ENCODE peak calls at places on chromosomes 12 and 14, in nine cellular contexts. One of them, this sample, is unnamed.

GRCh38 chr12:67269632-67270578 is 747 bp downstream of the CAND1 start:
- DNase-seq in psoas muscle: peak; percentile 76
- DNase-seq in NB4: peak; percentile 60
- DNase-seq in gastrocnemius medialis: no peak
- DNase-seq in fibroblast of mammary gland: no peak
- DNase-seq in body of pancreas: peak; percentile 53
- DNase-seq in coronary artery: peak; percentile 80
- DNase-seq in ovary: peak; percentile 54
- DNase-seq in PC-3: peak; percentile 33
- DNase-seq in this sample: peak; percentile 44

GRCh38 chr14:51236314-51236713 is 3.7 kb upstream of the TMX1 start:
- DNase-seq in psoas muscle: no peak
- DNase-seq in NB4: peak; percentile 91
- DNase-seq in gastrocnemius medialis: no peak
- DNase-seq in fibroblast of mammary gland: peak; percentile 71
- DNase-seq in body of pancreas: no peak
- DNase-seq in coronary artery: no peak
- DNase-seq in ovary: no peak
- DNase-seq in PC-3: peak; percentile 55
- DNase-seq in this sample: peak; percentile 37

GRCh38 chr12:12327802-12328201 is 22.2 kb downstream of the MANSC1 start:
- DNase-seq in psoas muscle: no peak
- DNase-seq in NB4: peak; percentile 72
- DNase-seq in gastrocnemius medialis: no peak
- DNase-seq in fibroblast of mammary gland: peak; percentile 76
- DNase-seq in body of pancreas: no peak
- DNase-seq in coronary artery: no peak
- DNase-seq in ovary: no peak
- DNase-seq in PC-3: peak; percentile 68
- DNase-seq in this sample: peak; percentile 75

GRCh38 chr12:30691122-30691879 is 4.4 kb downstream of the IPO8 start:
- DNase-seq in psoas muscle: peak; percentile 61
- DNase-seq in NB4: peak; percentile 22
- DNase-seq in gastrocnemius medialis: peak; percentile 74
- DNase-seq in fibroblast of mammary gland: peak; percentile 90
- DNase-seq in body of pancreas: no peak
- DNase-seq in coronary artery: no peak
- DNase-seq in ovary: peak; percentile 28
- DNase-seq in PC-3: peak; percentile 69
- DNase-seq in this sample: peak; percentile 84

GRCh38 chr12:113942209-113942608 is 23.9 kb downstream of the RBM19 start:
- DNase-seq in psoas muscle: no peak
- DNase-seq in NB4: no peak
- DNase-seq in gastrocnemius medialis: no peak
- DNase-seq in fibroblast of mammary gland: no peak
- DNase-seq in body of pancreas: no peak
- DNase-seq in coronary artery: no peak
- DNase-seq in ovary: no peak
- DNase-seq in PC-3: no peak
- DNase-seq in this sample: no peak

GRCh38 chr12:129558036-129558435 is 345.8 kb downstream of the TMEM132D start:
- DNase-seq in psoas muscle: no peak
- DNase-seq in NB4: no peak
- DNase-seq in gastrocnemius medialis: no peak
- DNase-seq in fibroblast of mammary gland: no peak
- DNase-seq in body of pancreas: no peak
- DNase-seq in coronary artery: no peak
- DNase-seq in ovary: no peak
- DNase-seq in PC-3: no peak
- DNase-seq in this sample: no peak

GRCh38 chr12:127125607-127126259 is 1141.2 kb upstream of the TMEM132C start:
- DNase-seq in psoas muscle: no peak
- DNase-seq in NB4: no peak
- DNase-seq in gastrocnemius medialis: no peak
- DNase-seq in fibroblast of mammary gland: peak; percentile 91
- DNase-seq in body of pancreas: no peak
- DNase-seq in coronary artery: no peak
- DNase-seq in ovary: no peak
- DNase-seq in PC-3: peak; percentile 99
- DNase-seq in this sample: peak; percentile 65

GRCh38 chr12:25783566-25783965 is 174.9 kb upstream of the RASSF8 start:
- DNase-seq in psoas muscle: no peak
- DNase-seq in NB4: no peak
- DNase-seq in gastrocnemius medialis: no peak
- DNase-seq in fibroblast of mammary gland: no peak
- DNase-seq in body of pancreas: no peak
- DNase-seq in coronary artery: no peak
- DNase-seq in ovary: no peak
- DNase-seq in PC-3: no peak
- DNase-seq in this sample: no peak

GRCh38 chr12:75578546-75578945 is 67.1 kb upstream of the KRR1 start:
- DNase-seq in psoas muscle: no peak
- DNase-seq in NB4: no peak
- DNase-seq in gastrocnemius medialis: no peak
- DNase-seq in fibroblast of mammary gland: no peak
- DNase-seq in body of pancreas: no peak
- DNase-seq in coronary artery: no peak
- DNase-seq in ovary: no peak
- DNase-seq in PC-3: peak; percentile 39
- DNase-seq in this sample: no peak

GRCh38 chr14:72804653-72805180 is 89.2 kb downstream of the DPF3 start:
- DNase-seq in psoas muscle: no peak
- DNase-seq in NB4: no peak
- DNase-seq in gastrocnemius medialis: no peak
- DNase-seq in fibroblast of mammary gland: no peak
- DNase-seq in body of pancreas: no peak
- DNase-seq in coronary artery: no peak
- DNase-seq in ovary: no peak
- DNase-seq in PC-3: no peak
- DNase-seq in this sample: no peak

GRCh38 chr12:9651265-9651729 is 18.2 kb upstream of the CLEC2D start:
- DNase-seq in psoas muscle: no peak
- DNase-seq in NB4: peak; percentile 85
- DNase-seq in gastrocnemius medialis: no peak
- DNase-seq in fibroblast of mammary gland: peak; percentile 76
- DNase-seq in body of pancreas: no peak
- DNase-seq in coronary artery: no peak
- DNase-seq in ovary: no peak
- DNase-seq in PC-3: peak; percentile 31
- DNase-seq in this sample: peak; percentile 56

GRCh38 chr12:2461046-2461445 is 333.7 kb upstream of the FKBP4 start:
- DNase-seq in psoas muscle: no peak
- DNase-seq in NB4: no peak
- DNase-seq in gastrocnemius medialis: no peak
- DNase-seq in fibroblast of mammary gland: no peak
- DNase-seq in body of pancreas: no peak
- DNase-seq in coronary artery: no peak
- DNase-seq in ovary: no peak
- DNase-seq in PC-3: no peak
- DNase-seq in this sample: no peak

GRCh38 chr14:93031505-93032300 is 84.0 kb downstream of the ITPK1 start:
- DNase-seq in psoas muscle: no peak
- DNase-seq in NB4: no peak
- DNase-seq in gastrocnemius medialis: no peak
- DNase-seq in fibroblast of mammary gland: no peak
- DNase-seq in body of pancreas: no peak
- DNase-seq in coronary artery: no peak
- DNase-seq in ovary: no peak
- DNase-seq in PC-3: no peak
- DNase-seq in this sample: no peak

GRCh38 chr14:63752449-63753169 is 24.7 kb upstream of the SGPP1 start:
- DNase-seq in psoas muscle: no peak
- DNase-seq in NB4: peak; percentile 55
- DNase-seq in gastrocnemius medialis: no peak
- DNase-seq in fibroblast of mammary gland: peak; percentile 67
- DNase-seq in body of pancreas: peak; percentile 32
- DNase-seq in coronary artery: no peak
- DNase-seq in ovary: no peak
- DNase-seq in PC-3: peak; percentile 96
- DNase-seq in this sample: peak; percentile 87

GRCh38 chr14:91250912-91251311 is 6.4 kb upstream of the GPR68 start:
- DNase-seq in psoas muscle: peak; percentile 63
- DNase-seq in NB4: no peak
- DNase-seq in gastrocnemius medialis: no peak
- DNase-seq in fibroblast of mammary gland: no peak
- DNase-seq in body of pancreas: no peak
- DNase-seq in coronary artery: no peak
- DNase-seq in ovary: no peak
- DNase-seq in PC-3: no peak
- DNase-seq in this sample: no peak

DNA sequence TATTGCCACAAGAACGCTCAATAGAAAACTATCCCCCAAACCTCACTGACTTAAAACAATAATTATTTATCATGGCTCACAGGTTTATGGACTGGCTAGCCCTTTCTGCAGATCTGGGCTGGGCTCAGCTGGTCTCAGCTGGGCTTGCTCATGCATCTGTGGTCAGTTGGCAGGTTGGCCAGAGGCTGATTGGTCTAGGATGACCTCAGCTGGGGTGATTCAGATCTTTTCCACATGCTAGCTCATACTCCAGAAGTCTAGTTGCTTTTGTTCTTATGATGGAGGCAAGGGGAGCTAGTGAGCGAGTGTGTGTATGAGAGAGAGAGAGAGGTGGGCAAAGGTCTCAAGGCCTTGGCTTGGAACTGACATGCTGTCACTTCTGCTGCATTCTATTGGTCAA is 181.2 kb upstream of the NRXN3 start:
- DNase-seq in psoas muscle: peak; percentile 58
- DNase-seq in NB4: no peak
- DNase-seq in gastrocnemius medialis: peak; percentile 21
- DNase-seq in fibroblast of mammary gland: peak; percentile 95
- DNase-seq in body of pancreas: no peak
- DNase-seq in coronary artery: no peak
- DNase-seq in ovary: no peak
- DNase-seq in PC-3: peak; percentile 43
- DNase-seq in this sample: no peak
- TF ChIP-seq CTCF in psoas muscle: no peak
- TF ChIP-seq CTCF in NB4: no peak
- TF ChIP-seq CTCF in gastrocnemius medialis: no peak
- TF ChIP-seq CTCF in fibroblast of mammary gland: no peak
- TF ChIP-seq CTCF in body of pancreas: no peak
- TF ChIP-seq CTCF in coronary artery: no peak
- TF ChIP-seq CTCF in ovary: no peak
- TF ChIP-seq CTCF in PC-3: no peak
- TF ChIP-seq CTCF in this sample: no peak

GRCh38 chr14:103879570-103880333 is 32.4 kb upstream of the PPP1R13B start:
- DNase-seq in psoas muscle: no peak
- DNase-seq in NB4: no peak
- DNase-seq in gastrocnemius medialis: no peak
- DNase-seq in fibroblast of mammary gland: no peak
- DNase-seq in body of pancreas: peak; percentile 95
- DNase-seq in coronary artery: peak; percentile 72
- DNase-seq in ovary: peak; percentile 55
- DNase-seq in PC-3: peak; percentile 74
- DNase-seq in this sample: no peak
- H3K4me3 ChIP-seq in psoas muscle: peak overlapping the region; percentile 26
- H3K4me3 ChIP-seq in NB4: no peak overlapping the region
- H3K4me3 ChIP-seq in gastrocnemius medialis: peak overlapping the region; percentile 18
- H3K4me3 ChIP-seq in fibroblast of mammary gland: peak overlapping the region; percentile 15
- H3K4me3 ChIP-seq in body of pancreas: no peak overlapping the region
- H3K4me3 ChIP-seq in coronary artery: peak overlapping the region; percentile 67
- H3K4me3 ChIP-seq in ovary: peak overlapping the region; percentile 3
- H3K4me3 ChIP-seq in PC-3: peak overlapping the region; percentile 60
- H3K4me3 ChIP-seq in this sample: no peak overlapping the region

DNA sequence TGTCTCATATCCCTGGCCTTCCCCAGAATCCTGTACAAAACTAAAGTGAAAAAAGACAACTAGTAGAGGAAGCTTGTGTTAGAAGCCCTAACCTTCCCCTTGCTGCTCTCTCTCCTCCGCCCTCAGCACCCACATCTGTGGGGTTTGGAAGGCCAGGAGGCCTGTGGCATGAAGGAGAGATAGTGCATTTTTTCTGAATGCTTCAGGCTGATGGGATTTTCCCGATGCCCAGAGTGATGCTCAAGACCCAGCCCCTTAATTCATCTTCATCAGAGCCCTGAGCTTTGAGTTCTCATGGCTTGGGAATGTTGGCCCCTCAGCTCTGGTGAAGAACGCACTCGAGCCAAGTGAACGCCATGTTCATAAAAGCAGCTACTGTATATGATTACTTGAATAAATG is 5.9 kb downstream of the FGF6 start:
- DNase-seq in psoas muscle: no peak
- DNase-seq in NB4: no peak
- DNase-seq in gastrocnemius medialis: no peak
- DNase-seq in fibroblast of mammary gland: no peak
- DNase-seq in body of pancreas: no peak
- DNase-seq in coronary artery: peak; percentile 7
- DNase-seq in ovary: no peak
- DNase-seq in PC-3: no peak
- DNase-seq in this sample: no peak
- TF ChIP-seq CTCF in psoas muscle: no peak
- TF ChIP-seq CTCF in NB4: no peak
- TF ChIP-seq CTCF in gastrocnemius medialis: no peak
- TF ChIP-seq CTCF in fibroblast of mammary gland: no peak
- TF ChIP-seq CTCF in body of pancreas: no peak
- TF ChIP-seq CTCF in coronary artery: no peak
- TF ChIP-seq CTCF in ovary: no peak
- TF ChIP-seq CTCF in PC-3: no peak
- TF ChIP-seq CTCF in this sample: no peak

DNA sequence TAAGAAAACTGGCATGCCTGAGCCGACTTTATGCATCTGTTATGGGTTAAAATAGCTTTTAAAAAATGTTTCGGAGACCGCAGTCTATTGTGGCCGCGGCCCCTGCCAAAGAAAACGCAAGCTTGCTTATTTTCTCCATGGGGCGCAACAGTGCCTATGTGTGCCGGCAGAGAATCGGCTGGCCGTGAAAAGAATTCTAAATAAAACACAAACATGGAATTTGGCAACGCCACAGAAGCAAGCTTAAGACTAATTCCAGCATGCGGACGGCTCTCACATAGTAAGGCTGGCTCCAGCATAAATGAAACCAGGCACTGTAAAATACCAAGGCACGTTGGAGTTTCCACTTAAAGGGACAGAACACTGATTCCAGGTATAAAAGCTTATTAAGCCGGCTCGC is 56.7 kb downstream of the BCL11B start:
- DNase-seq in psoas muscle: no peak
- DNase-seq in NB4: no peak
- DNase-seq in gastrocnemius medialis: no peak
- DNase-seq in fibroblast of mammary gland: peak; percentile 2
- DNase-seq in body of pancreas: no peak
- DNase-seq in coronary artery: no peak
- DNase-seq in ovary: no peak
- DNase-seq in PC-3: no peak
- DNase-seq in this sample: peak; percentile 12
- H3K4me3 ChIP-seq in psoas muscle: peak overlapping the region; percentile 23
- H3K4me3 ChIP-seq in NB4: no peak overlapping the region
- H3K4me3 ChIP-seq in gastrocnemius medialis: no peak overlapping the region
- H3K4me3 ChIP-seq in fibroblast of mammary gland: no peak overlapping the region
- H3K4me3 ChIP-seq in body of pancreas: no peak overlapping the region
- H3K4me3 ChIP-seq in coronary artery: peak overlapping the region; percentile 62
- H3K4me3 ChIP-seq in ovary: no peak overlapping the region
- H3K4me3 ChIP-seq in PC-3: no peak overlapping the region
- H3K4me3 ChIP-seq in this sample: no peak overlapping the region

GRCh38 chr14:50020184-50020583 is 96.2 kb downstream of the VCPKMT start:
- DNase-seq in psoas muscle: no peak
- DNase-seq in NB4: no peak
- DNase-seq in gastrocnemius medialis: no peak
- DNase-seq in fibroblast of mammary gland: no peak
- DNase-seq in body of pancreas: no peak
- DNase-seq in coronary artery: no peak
- DNase-seq in ovary: no peak
- DNase-seq in PC-3: no peak
- DNase-seq in this sample: no peak
- TF ChIP-seq CTCF in psoas muscle: no peak
- TF ChIP-seq CTCF in NB4: no peak
- TF ChIP-seq CTCF in gastrocnemius medialis: no peak
- TF ChIP-seq CTCF in fibroblast of mammary gland: no peak
- TF ChIP-seq CTCF in body of pancreas: no peak
- TF ChIP-seq CTCF in coronary artery: no peak
- TF ChIP-seq CTCF in ovary: no peak
- TF ChIP-seq CTCF in PC-3: no peak
- TF ChIP-seq CTCF in this sample: no peak